ENCODE peak calls at places on chromosomes 5 and 9, in five cellular contexts. E is psoas muscle, K is MCF 10A, H is pancreas, W is neural crest cell. F is an unnamed sample.

GRCh38 chr9:130672466-130672865 is 8.1 kb downstream of the PRDM12 start:
- DNase-seq in W (no peak), H (no peak), K (no peak), E (no peak), F (no peak)

GRCh38 chr5:149125386-149125891 is 15.9 kb upstream of the ABLIM3 start:
- DNase-seq in H (peak), K (peak), W (no peak), E (no peak), F (no peak)

GRCh38 chr5:684771-685216 is 8.4 kb downstream of the TPPP start:
- DNase-seq in H (no peak), W (no peak), K (no peak), E (peak), F (no peak)

GRCh38 chr9:97419315-97419867 is 7.5 kb downstream of the TDRD7 start:
- DNase-seq in H (no peak), K (peak), W (no peak), E (no peak), F (no peak)

GRCh38 chr5:103271570-103272289 is 13.2 kb downstream of the MACIR start:
- DNase-seq in H (peak), E (no peak), W (no peak), K (peak), F (no peak)

GRCh38 chr9:92289708-92290390 is 3.6 kb downstream of the IARS1 start:
- DNase-seq in H (no peak), E (no peak), K (no peak), W (no peak), F (no peak)

GRCh38 chr9:125608488-125609224 is 98.4 kb downstream of the MAPKAP1 start:
- DNase-seq in H (no peak), K (no peak), W (no peak), E (no peak), F (no peak)

GRCh38 chr5:39941436-39941835 is 516.7 kb upstream of the DAB2 start:
- DNase-seq in E (no peak), W (no peak), K (no peak), H (no peak), F (no peak)

GRCh38 chr5:133387091-133387490 is 225.2 kb downstream of the FSTL4 start:
- DNase-seq in H (no peak), W (no peak), K (no peak), E (no peak), F (no peak)

GRCh38 chr9:27247756-27248155 is 49.2 kb downstream of the EQTN start:
- DNase-seq in W (peak), K (peak), E (no peak), H (no peak), F (no peak)

GRCh38 chr5:74673011-74673790 is 11.8 kb upstream of the HEXB start:
- DNase-seq in K (peak), W (no peak), H (no peak), E (no peak), F (no peak)

GRCh38 chr9:78133751-78134150 is 102.1 kb upstream of the CEP78 start:
- DNase-seq in K (peak), E (no peak), H (no peak), W (no peak), F (no peak)

GRCh38 chr9:74775401-74775800 is 112.3 kb downstream of the TRPM6 start:
- DNase-seq in H (no peak), W (no peak), K (no peak), E (no peak), F (no peak)

GRCh38 chr9:135760465-135760864 is 58.5 kb downstream of the KCNT1 start:
- DNase-seq in W (no peak), K (no peak), H (no peak), E (no peak), F (no peak)

GRCh38 chr5:32955814-32956213 is 244.7 kb downstream of the NPR3 start:
- DNase-seq in H (no peak), K (no peak), E (no peak), W (no peak), F (no peak)

GRCh38 chr5:36944607-36945225 is 68.1 kb downstream of the NIPBL start:
- DNase-seq in W (no peak), E (no peak), K (peak), H (no peak), F (no peak)

GRCh38 chr5:86463339-86463738 is 154.4 kb upstream of the COX7C start:
- DNase-seq in K (no peak), E (no peak), H (no peak), W (no peak), F (no peak)

GRCh38 chr9:138112791-138113600 is 235.4 kb downstream of the CACNA1B start:
- DNase-seq in W (no peak), K (no peak), H (no peak), E (no peak), F (no peak)

GRCh38 chr9:138114501-138115245 is 237.1 kb downstream of the CACNA1B start:
- DNase-seq in E (no peak), K (no peak), H (no peak), W (no peak), F (peak)

GRCh38 chr9:138111607-138112006 is 234.0 kb downstream of the CACNA1B start:
- DNase-seq in E (no peak), K (no peak), W (no peak), H (no peak), F (no peak)

GRCh38 chr9:138115506-138115905 is 237.9 kb downstream of the CACNA1B start:
- DNase-seq in K (no peak), H (no peak), E (no peak), W (no peak), F (no peak)

GRCh38 chr9:138112090-138112748 is 234.6 kb downstream of the CACNA1B start:
- DNase-seq in H (no peak), W (no peak), K (no peak), E (no peak), F (no peak)
- TF ChIP-seq CTCF in H (no peak), W (no peak), K (no peak), E (no peak), F (no peak)

GRCh38 chr9:89788457-89788856 is 183.6 kb downstream of the GADD45G start:
- DNase-seq in K (no peak), W (no peak), E (no peak), H (no peak), F (no peak)
- TF ChIP-seq CTCF in K (no peak), W (no peak), E (no peak), H (no peak), F (no peak)

DNA sequence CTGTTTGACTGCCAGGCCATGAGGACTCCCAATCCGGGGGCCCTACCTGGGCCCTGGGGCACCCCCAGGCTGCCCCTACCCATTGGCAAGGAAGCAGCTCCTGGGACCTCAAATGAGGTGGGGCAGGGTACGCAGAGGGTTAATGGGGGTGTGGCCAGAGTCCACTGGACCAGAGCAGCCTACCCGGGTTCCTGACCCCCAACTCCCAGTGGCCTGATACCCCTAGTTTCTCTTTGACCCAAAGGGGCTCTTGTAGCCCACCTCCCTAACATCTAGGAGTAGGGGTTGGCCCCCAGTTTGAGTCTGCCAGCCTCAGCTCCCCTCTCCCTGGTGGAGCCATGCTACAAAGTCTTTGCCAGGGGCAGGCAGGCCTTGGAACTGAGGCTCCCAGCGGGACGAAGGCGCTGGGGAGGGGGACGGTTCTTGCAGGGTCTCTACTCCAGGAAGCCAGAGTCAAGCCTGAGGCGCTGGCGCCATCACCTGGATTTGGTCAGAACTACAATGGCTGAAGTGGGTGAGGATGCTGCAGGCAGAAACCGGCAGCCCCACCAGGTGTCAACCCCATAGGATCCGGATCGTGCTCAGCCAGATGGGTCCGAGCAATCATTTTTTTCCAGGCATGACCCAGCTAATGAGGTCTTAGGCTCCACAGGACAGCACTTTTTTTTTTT is 8.4 kb upstream of the CERCAM start:
- DNase-seq in W (peak), H (no peak), E (peak), K (peak), F (peak)
- TF ChIP-seq CTCF in W (peak), H (no peak), E (peak), K (peak), F (no peak)

DNA sequence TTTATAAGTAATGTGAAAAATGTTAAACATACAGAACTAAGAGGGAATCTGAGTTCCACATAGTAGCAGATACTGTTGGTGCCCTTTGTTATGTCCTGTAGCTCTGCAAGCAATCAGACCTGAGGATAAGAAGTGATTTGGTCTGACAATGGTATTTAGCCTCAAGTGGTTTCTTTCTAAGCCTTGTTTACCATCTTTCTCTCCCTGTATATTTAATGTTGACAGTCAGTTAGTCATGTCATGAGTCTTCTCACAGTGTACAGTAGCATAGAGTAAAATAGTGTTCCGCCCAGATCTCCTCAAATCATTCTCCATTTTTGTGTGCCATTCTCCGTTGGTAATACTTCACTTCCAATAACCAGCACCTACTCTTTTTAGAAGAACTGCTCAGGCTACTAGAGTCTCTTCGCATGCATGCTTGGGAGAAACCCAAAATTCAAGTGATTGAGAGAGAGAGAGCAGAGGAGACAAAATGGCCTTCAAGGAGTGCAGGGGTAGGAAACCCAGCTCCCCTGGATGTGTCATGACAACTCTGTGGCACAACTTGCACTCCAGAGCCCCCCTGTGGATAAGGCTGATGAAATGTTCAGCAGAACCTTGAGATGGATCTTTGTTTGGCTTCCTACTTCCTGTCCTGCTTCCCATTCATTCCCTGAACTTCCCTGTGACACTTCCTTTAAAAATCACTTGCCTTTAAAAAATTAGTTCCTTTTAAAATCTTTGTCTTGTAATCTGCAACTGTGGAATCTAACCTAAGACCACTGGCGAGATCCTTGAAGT is 129.2 kb upstream of the FST start:
- DNase-seq in H (no peak), E (no peak), K (no peak), W (no peak), F (no peak)
- TF ChIP-seq CTCF in H (no peak), E (no peak), K (no peak), W (no peak), F (no peak)

DNA sequence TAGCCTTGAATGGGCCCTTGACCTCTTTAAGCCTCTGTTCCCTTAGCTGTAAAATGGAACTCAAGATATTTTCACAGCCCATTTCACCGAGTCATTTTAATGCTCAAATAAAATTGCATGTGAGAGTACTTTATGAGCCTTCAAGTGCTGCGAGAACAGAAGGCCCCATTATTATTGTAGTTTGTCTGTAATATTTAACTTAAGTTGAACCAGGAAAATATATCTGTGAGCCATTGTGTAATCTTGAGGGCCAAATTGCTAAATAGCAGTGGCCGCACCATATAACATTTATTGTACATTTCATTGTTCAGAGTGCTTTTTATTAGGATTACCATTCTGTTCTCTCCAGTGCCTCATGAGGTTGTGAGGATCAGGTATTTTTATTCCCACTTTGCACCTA is 250.0 kb downstream of the NTRK2 start:
- DNase-seq in K (no peak), W (no peak), H (no peak), E (no peak), F (no peak)
- TF ChIP-seq CTCF in K (no peak), W (no peak), H (no peak), E (no peak), F (no peak)

GRCh38 chr5:34684281-34684979 is 28.3 kb downstream of the RAI14 start:
- DNase-seq in K (peak), H (peak), W (peak), E (no peak), F (no peak)
- TF ChIP-seq CTCF in K (no peak), H (no peak), W (peak), E (no peak), F (no peak)

DNA sequence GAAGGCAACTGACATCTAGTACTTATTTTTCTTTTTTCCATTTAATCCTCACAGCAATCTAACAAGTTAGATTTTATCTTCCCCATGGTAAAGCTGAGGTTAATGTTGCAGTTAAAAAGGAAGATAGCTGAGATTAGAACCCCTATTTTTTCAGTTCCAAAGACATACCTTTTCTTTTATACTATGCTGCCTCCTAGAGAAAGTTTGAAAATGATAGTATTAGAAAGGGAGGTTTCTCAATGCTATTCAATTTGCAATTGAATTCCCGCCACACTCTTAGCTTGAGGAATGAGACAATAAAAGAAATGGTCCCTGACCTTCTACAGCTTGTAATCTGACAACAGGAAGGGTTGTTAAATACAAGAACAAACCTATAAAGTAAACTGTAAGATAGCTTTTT is 195.9 kb upstream of the TRIM32 start:
- DNase-seq in H (no peak), W (no peak), K (no peak), E (no peak), F (no peak)
- TF ChIP-seq CTCF in H (no peak), W (no peak), K (no peak), E (no peak), F (no peak)

F was measured in mesothelial cell of epicardium.